ENCODE peak calls at places on chromosomes 2 and 18, in ten cellular contexts. F is ovary, U is SK-N-SH, D is sigmoid colon, S is H1, P is upper lobe of left lung, J is suprapubic skin, O is K562, K is transverse colon, T is stomach. M is an unnamed sample. For H3K36me3, the result is how much of the 10 kb centered on the place peaks cover.

GRCh38 chr18:47050468-47050867 is 15.0 kb upstream of the ELOA2 start:
- DNase-seq in F (no peak), P (no peak), S (no peak), U (peak), J (no peak), O (peak), D (no peak), K (no peak), T (no peak), M (peak)

GRCh38 chr2:43186679-43187374 is 39.6 kb downstream of the ZFP36L2 start:
- DNase-seq in U (no peak), J (no peak), P (no peak), F (no peak), K (peak), T (no peak), O (peak), D (peak), S (no peak), M (no peak)

GRCh38 chr18:46324556-46324955 is 220.4 kb downstream of the HAUS1 start:
- DNase-seq in S (no peak), J (no peak), D (no peak), F (no peak), U (peak), P (no peak), K (no peak), O (peak), T (no peak), M (no peak)

GRCh38 chr2:45497355-45497754 is 113.7 kb downstream of the SRBD1 start:
- DNase-seq in D (no peak), K (no peak), F (no peak), U (no peak), O (no peak), T (no peak), J (no peak), S (no peak), P (no peak), M (no peak)

GRCh38 chr2:182360012-182360662 is 66.7 kb downstream of the PDE1A start:
- DNase-seq in S (no peak), P (no peak), D (peak), O (no peak), U (no peak), T (peak), F (no peak), J (no peak), K (peak), M (no peak)

GRCh38 chr2:138589663-138590062 is 88.1 kb downstream of the SPOPL start:
- DNase-seq in O (no peak), F (no peak), U (no peak), T (no peak), J (no peak), P (no peak), D (no peak), S (no peak), K (no peak), M (no peak)

GRCh38 chr2:194002699-194003368 is 1654.2 kb upstream of the SLC39A10 start:
- DNase-seq in J (no peak), K (no peak), U (no peak), S (no peak), O (no peak), P (peak), D (no peak), F (no peak), T (no peak), M (no peak)

GRCh38 chr2:11692966-11693521 is 23.0 kb upstream of the NTSR2 start:
- DNase-seq in T (peak), F (peak), O (peak), U (peak), J (no peak), P (no peak), D (peak), K (peak), S (no peak), M (peak)

GRCh38 chr18:23591011-23591410 is 4.7 kb upstream of the NPC1 start:
- DNase-seq in D (no peak), S (no peak), T (no peak), U (no peak), O (no peak), P (no peak), J (no peak), F (no peak), K (no peak), M (no peak)

GRCh38 chr18:23585897-23586248 is 433 bp downstream of the NPC1 start:
- DNase-seq in O (no peak), T (no peak), P (no peak), D (no peak), U (no peak), F (no peak), J (no peak), S (no peak), K (no peak), M (no peak)

GRCh38 chr18:23587220-23587642 is 925 bp upstream of the NPC1 start:
- DNase-seq in T (no peak), O (no peak), J (no peak), F (no peak), P (no peak), U (no peak), S (no peak), K (no peak), D (no peak), M (no peak)

GRCh38 chr18:23586249-23587196 is at the start of gene NPC1:
- DNase-seq in J (peak), T (peak), U (peak), D (peak), S (peak), F (peak), K (peak), O (peak), P (peak), M (peak)

GRCh38 chr18:23588836-23589560 is 2.7 kb upstream of the NPC1 start:
- DNase-seq in O (no peak), S (no peak), D (no peak), K (no peak), U (no peak), T (no peak), P (no peak), J (no peak), F (no peak), M (no peak)
- TF ChIP-seq EP300 in O (no peak), S (no peak), D (no peak), K (no peak), U (no peak), T (no peak), P (no peak), J (no peak), F (no peak), M (no peak)

DNA sequence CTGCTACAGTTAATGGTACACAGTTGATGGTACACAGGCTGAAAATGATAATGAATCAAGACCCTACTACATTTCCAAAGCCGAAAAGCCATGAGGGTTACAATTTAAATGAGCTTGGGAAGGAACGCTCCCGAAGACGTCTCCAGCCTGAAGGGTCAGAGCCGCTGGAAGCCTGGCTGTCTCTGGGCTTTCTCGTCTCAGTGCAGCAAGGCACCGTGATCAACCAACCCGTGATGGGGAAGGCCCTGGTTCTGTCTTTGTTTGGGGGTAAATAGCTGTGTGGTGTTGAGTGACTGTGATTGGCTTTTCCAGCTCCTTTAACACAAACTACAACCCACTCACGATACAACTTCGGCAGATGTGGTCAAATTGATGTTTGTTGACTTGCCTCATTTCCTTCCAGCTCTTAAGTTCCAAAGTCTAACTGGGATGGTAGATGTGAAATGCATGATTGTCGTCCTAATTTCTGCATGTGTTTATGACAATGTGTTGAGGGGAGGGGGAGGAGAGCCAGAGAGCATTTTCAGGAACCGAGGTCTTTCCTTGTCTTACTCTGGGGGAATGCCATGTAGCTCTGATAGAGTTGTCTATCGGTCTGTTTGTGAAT is 59.9 kb upstream of the EML6 start:
- DNase-seq in F (no peak), O (no peak), U (no peak), P (no peak), T (no peak), D (no peak), J (no peak), S (no peak), K (no peak), M (no peak)
- H3K36me3 ChIP-seq in F (under half), O (half or more), U (half or more), P (under half), T (half or more), D (under half), J (half or more), S (half or more), K (half or more), M (under half)

GRCh38 chr2:111676423-111676822 is 207.6 kb downstream of the ANAPC1 start:
- DNase-seq in T (no peak), P (no peak), F (no peak), U (no peak), K (no peak), D (no peak), O (no peak), J (no peak), S (no peak), M (no peak)

GRCh38 chr2:111675419-111676194 is 208.4 kb downstream of the ANAPC1 start:
- DNase-seq in F (no peak), S (no peak), P (no peak), T (no peak), O (no peak), K (no peak), J (peak), U (no peak), D (no peak), M (no peak)

GRCh38 chr2:111678651-111679050 is 205.3 kb downstream of the ANAPC1 start:
- DNase-seq in O (no peak), J (no peak), P (no peak), T (no peak), F (no peak), S (no peak), D (no peak), U (no peak), K (no peak), M (no peak)

GRCh38 chr2:111678161-111678560 is 205.8 kb downstream of the ANAPC1 start:
- DNase-seq in U (no peak), K (no peak), J (no peak), F (no peak), D (no peak), O (no peak), P (no peak), T (no peak), S (no peak), M (no peak)

DNA sequence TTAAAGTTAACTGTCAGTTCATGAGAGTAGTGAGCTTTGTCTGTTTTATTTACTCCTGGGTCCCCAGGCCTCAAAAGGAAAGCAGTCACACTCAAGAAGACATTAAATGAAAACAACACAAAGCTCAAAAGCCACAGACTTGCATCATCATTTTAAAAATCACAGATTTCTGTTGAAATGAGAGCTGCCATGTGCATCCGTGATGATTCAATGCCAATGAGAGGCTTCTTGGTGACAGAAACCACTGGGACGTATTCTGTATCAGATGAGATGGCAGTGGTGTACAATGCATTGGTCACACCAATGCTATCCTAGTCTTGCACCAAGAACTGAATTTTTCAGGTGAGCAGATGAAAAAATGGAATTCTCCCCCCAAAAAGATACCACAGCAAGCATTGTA is 204.8 kb downstream of the ANAPC1 start:
- DNase-seq in P (no peak), O (no peak), D (no peak), J (no peak), S (no peak), F (no peak), K (no peak), U (no peak), T (no peak), M (no peak)
- TF ChIP-seq EP300 in P (no peak), O (no peak), D (no peak), J (no peak), S (no peak), F (no peak), K (no peak), U (no peak), T (no peak), M (no peak)

GRCh38 chr18:363327-364115 is 95.7 kb upstream of the THOC1 start:
- DNase-seq in U (no peak), O (no peak), S (no peak), K (no peak), F (no peak), D (no peak), P (no peak), T (no peak), J (no peak), M (no peak)
- H3K36me3 ChIP-seq in U (under half), O (under half), S (under half), K (under half), F (under half), D (under half), P (under half), T (under half), J (under half), M (under half)

GRCh38 chr2:36951574-36951973 is 14.8 kb downstream of the STRN start:
- DNase-seq in U (no peak), P (no peak), S (no peak), O (no peak), D (no peak), T (no peak), F (no peak), K (no peak), J (no peak), M (no peak)
- TF ChIP-seq EP300 in U (no peak), P (no peak), S (no peak), O (no peak), D (no peak), T (no peak), F (no peak), K (no peak), J (no peak), M (no peak)

GRCh38 chr2:48471048-48471474 is 58.9 kb upstream of the STON1 start:
- DNase-seq in F (no peak), T (no peak), K (no peak), O (peak), D (no peak), U (peak), S (no peak), P (no peak), J (no peak), M (no peak)

GRCh38 chr2:48464264-48464663 is 65.7 kb upstream of the STON1 start:
- DNase-seq in S (no peak), J (no peak), F (no peak), T (no peak), P (no peak), K (no peak), O (no peak), D (no peak), U (no peak), M (no peak)

GRCh38 chr2:48469731-48470130 is 60.2 kb upstream of the STON1 start:
- DNase-seq in U (no peak), J (no peak), F (no peak), T (no peak), D (no peak), K (no peak), P (no peak), S (no peak), O (no peak), M (no peak)

GRCh38 chr2:48467637-48468036 is 62.3 kb upstream of the STON1 start:
- DNase-seq in T (no peak), O (no peak), K (no peak), D (no peak), F (no peak), S (no peak), J (no peak), P (no peak), U (no peak), M (no peak)
- H3K36me3 ChIP-seq in T (under half), O (under half), K (under half), D (under half), F (under half), S (under half), J (half or more), P (under half), U (under half), M (under half)

DNA sequence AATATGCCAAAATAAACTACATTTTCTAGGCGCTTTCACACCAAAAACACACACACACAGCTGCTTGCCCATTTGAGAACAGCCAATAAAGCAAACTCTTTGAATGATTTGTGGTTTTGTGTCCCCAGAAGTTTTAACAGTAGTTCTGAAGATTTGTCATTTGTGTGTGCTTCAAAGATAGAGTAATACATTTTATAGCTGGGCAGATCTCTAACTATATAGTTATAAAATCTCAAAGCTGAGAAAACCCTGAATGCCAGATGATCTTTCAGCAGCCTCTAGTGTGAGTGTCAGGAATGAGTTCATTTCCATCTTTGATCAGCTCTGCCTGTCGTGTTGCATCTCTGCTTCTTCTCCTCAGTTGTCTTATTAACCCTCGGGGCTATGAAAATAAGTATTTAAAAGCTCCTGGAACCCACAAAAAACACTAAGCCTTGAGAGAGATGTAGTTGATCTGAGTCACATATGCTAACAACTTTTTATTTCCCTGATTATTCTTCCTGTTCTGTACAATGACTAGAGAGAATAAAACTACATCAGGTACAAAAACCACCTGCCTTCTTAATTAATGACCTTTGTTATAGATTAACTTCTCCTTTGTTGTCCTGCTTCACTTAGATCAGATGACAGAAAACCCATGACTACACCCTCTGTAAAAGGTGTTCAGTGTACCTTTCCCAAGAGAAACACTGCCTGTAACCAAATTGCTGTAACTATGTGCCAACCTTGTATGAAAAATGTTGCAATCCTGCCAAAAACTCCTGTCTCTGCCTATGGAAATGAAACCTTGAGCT is 30.0 kb upstream of the SLC3A1 start:
- DNase-seq in K (no peak), P (no peak), D (no peak), S (no peak), T (no peak), F (no peak), O (no peak), J (no peak), U (no peak), M (no peak)
- TF ChIP-seq EP300 in K (peak), P (no peak), D (no peak), S (no peak), T (no peak), F (no peak), O (no peak), J (no peak), U (no peak), M (no peak)

DNA sequence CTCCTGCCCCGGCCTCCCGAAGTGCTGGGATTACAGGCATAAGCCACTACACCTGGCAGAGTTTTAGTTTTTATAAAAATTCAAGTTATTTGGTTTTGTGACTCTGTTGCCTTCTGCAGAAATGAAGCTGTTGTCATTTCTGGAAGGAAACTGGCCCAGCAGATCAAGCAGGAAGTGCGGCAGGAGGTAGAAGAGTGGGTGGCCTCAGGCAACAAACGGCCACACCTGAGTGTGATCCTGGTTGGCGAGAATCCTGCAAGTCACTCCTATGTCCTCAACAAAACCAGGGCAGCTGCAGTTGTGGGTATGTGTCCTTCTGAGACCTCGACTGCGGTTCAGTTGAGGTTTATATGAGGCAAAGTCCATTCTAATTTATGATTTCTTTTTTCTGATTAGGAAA is 7.2 kb downstream of the MTHFD2 start:
- DNase-seq in P (no peak), J (no peak), F (no peak), O (no peak), T (peak), U (no peak), K (peak), S (no peak), D (no peak), M (no peak)
- H3K36me3 ChIP-seq in P (under half), J (under half), F (under half), O (half or more), T (under half), U (under half), K (under half), S (half or more), D (under half), M (under half)

DNA sequence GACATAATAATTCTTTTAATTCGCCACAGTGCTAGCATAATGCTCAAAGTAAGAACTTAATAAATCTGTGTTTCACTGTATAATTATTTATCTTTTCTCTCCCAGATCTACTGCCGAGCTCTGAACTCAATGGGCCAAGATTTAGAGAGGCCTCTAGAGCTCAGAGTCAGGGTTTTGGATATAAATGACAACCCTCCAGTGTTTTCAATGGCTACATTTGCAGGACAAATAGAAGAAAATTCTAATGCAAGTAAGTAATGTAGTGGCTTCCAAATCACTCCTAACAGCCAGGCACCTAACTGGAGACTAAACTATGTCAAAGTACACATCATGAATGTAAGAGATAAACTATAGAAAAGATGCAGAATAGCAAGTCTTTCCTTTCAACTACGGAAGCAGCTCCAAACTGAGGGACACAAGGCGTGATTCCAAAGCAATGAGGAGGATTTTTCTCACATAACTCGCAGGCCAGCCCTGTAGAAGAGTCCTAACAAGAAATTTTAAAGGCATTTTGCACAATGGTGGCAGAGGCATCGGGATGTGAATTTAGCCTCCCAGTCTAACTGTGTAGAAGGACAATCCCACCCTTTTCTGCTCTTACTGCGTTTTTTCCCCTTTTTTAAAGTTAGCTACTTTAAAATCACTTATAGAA is 12.0 kb downstream of the DSG1 start:
- DNase-seq in U (no peak), S (peak), J (no peak), T (no peak), O (no peak), P (no peak), F (no peak), K (no peak), D (no peak), M (no peak)
- TF ChIP-seq EP300 in U (no peak), S (no peak), J (no peak), T (no peak), O (no peak), P (no peak), F (no peak), K (no peak), D (no peak), M (no peak)

M was measured in tibial nerve.